ENCODE peak calls at places on chromosomes 4 and X, in ten cellular contexts. I is astrocyte; B is nephron progenitor cell; D is cardiac muscle cell; C is NCI-H1105; P is Right ventricle myocardium superior; X is NCI-H1417; J is activated CD8-positive, alpha-beta memory T cell treated with anti-CD3 and anti-CD28 coated beads, Interleukin-2, amount 50 U/mL, for 48 hours; N is naive B cell; L is activated T-cell treated with anti-CD3 and anti-CD28 coated beads for 24 hours. Z is an unnamed sample.

GRCh38 chrX:7996414-7996813 is 69.2 kb upstream of the PNPLA4 start:
- DNase-seq in B (peak), P (no peak), J (no peak), C (peak), D (peak), X (peak), I (peak), L (no peak), N (peak), Z (peak)

GRCh38 chr4:100462206-100462605 is 55.6 kb downstream of the EMCN start:
- DNase-seq in D (no peak), C (no peak), N (no peak), X (no peak), B (no peak), P (no peak), I (peak), J (no peak), L (no peak), Z (no peak)

GRCh38 chrX:12901486-12901885 is 4.9 kb upstream of the TLR8 start:
- DNase-seq in C (peak), D (peak), B (peak), L (peak), N (peak), X (peak), I (no peak), J (peak), P (peak), Z (peak)

GRCh38 chr4:172007889-172008288 is 194.7 kb downstream of the GALNTL6 start:
- DNase-seq in D (no peak), C (peak), X (no peak), B (no peak), L (no peak), N (no peak), P (no peak), J (no peak), I (no peak), Z (no peak)

GRCh38 chrX:132612990-132613564 is 124.2 kb upstream of the MBNL3 start:
- DNase-seq in L (peak), B (peak), P (peak), J (peak), I (no peak), X (peak), D (peak), N (peak), C (peak), Z (peak)

GRCh38 chrX:107736781-107737531 is 38.6 kb downstream of the TSC22D3 start:
- DNase-seq in X (peak), J (no peak), D (peak), I (no peak), L (no peak), B (no peak), P (no peak), N (no peak), C (no peak), Z (no peak)

GRCh38 chr4:151811403-151811802 is 50.6 kb upstream of the GATB start:
- DNase-seq in P (no peak), N (no peak), L (no peak), J (no peak), X (no peak), C (no peak), D (no peak), I (no peak), B (no peak), Z (no peak)

GRCh38 chrX:1618689-1619088 is 3.8 kb downstream of the ASMT start:
- DNase-seq in N (no peak), D (no peak), X (no peak), J (no peak), I (no peak), L (no peak), C (no peak), P (no peak), B (no peak), Z (no peak)

GRCh38 chr4:17535242-17535641 is 20.3 kb downstream of the CLRN2 start:
- DNase-seq in N (no peak), P (no peak), B (no peak), X (no peak), D (no peak), L (no peak), I (no peak), J (no peak), C (no peak), Z (no peak)

GRCh38 chr4:173243321-173243720 is 74.7 kb downstream of the GALNT7 start:
- DNase-seq in P (no peak), L (no peak), I (peak), C (no peak), J (no peak), N (no peak), D (no peak), X (no peak), B (no peak), Z (peak)

GRCh38 chr4:3709846-3710441 is 56.2 kb upstream of the ADRA2C start:
- DNase-seq in D (no peak), L (no peak), I (no peak), C (no peak), X (no peak), N (no peak), J (no peak), P (no peak), B (no peak), Z (no peak)

GRCh38 chr4:147823135-147823534 is 91.2 kb downstream of the ARHGAP10 start:
- DNase-seq in J (no peak), X (no peak), D (no peak), I (no peak), N (no peak), P (no peak), B (no peak), L (no peak), C (no peak), Z (no peak)

GRCh38 chr4:7324651-7325121 is 110.0 kb downstream of the PSAPL1 start:
- DNase-seq in I (no peak), C (peak), D (no peak), N (no peak), X (peak), B (no peak), P (peak), J (no peak), L (no peak), Z (no peak)

GRCh38 chr4:127364397-127364796 is 268.4 kb upstream of the INTU start:
- DNase-seq in L (no peak), X (no peak), B (no peak), J (no peak), I (no peak), D (no peak), N (no peak), C (no peak), P (no peak), Z (no peak)

GRCh38 chrX:37701588-37701987 is 16.0 kb downstream of the XK start:
- DNase-seq in N (no peak), B (peak), I (no peak), J (no peak), L (no peak), C (no peak), X (no peak), P (no peak), D (peak), Z (no peak)

GRCh38 chrX:71823391-71824057 is 60.4 kb downstream of the CXorf49B start:
- DNase-seq in X (no peak), B (no peak), L (no peak), P (no peak), J (no peak), C (no peak), I (no peak), D (no peak), N (no peak), Z (no peak)

GRCh38 chr4:125891597-125892258 is 577.0 kb downstream of the FAT4 start:
- DNase-seq in J (no peak), I (peak), C (no peak), L (no peak), D (no peak), P (no peak), B (no peak), N (no peak), X (no peak), Z (peak)

GRCh38 chr4:122898370-122899150 is 23.8 kb downstream of the NUDT6 start:
- DNase-seq in D (no peak), X (no peak), L (no peak), P (no peak), I (peak), N (no peak), B (no peak), J (no peak), C (no peak), Z (peak)

GRCh38 chr4:184732126-184732525 is 1.8 kb downstream of the CENPU start:
- DNase-seq in J (no peak), L (no peak), X (peak), B (no peak), N (no peak), I (peak), P (no peak), C (peak), D (no peak), Z (no peak)

GRCh38 chr4:15665738-15666365 is 10.7 kb upstream of the FBXL5 start:
- DNase-seq in X (no peak), N (no peak), I (peak), L (no peak), J (no peak), B (no peak), P (no peak), C (no peak), D (no peak), Z (no peak)

GRCh38 chr4:27763830-27764525 is 903.3 kb downstream of the STIM2 start:
- DNase-seq in J (no peak), B (no peak), N (no peak), P (no peak), L (no peak), C (no peak), D (no peak), I (no peak), X (no peak), Z (no peak)

GRCh38 chr4:13331827-13332226 is 152.3 kb downstream of the RAB28 start:
- DNase-seq in X (no peak), L (no peak), C (no peak), N (no peak), P (no peak), B (no peak), I (no peak), J (no peak), D (no peak), Z (no peak)

GRCh38 chrX:84487365-84488353 is 14.6 kb downstream of the HDX start:
- DNase-seq in L (no peak), I (no peak), D (no peak), N (no peak), J (no peak), B (no peak), C (no peak), P (no peak), X (no peak), Z (no peak)

GRCh38 chrX:23764585-23764984 is 18.4 kb upstream of the SAT1 start:
- DNase-seq in L (no peak), X (peak), J (no peak), P (no peak), N (no peak), B (no peak), D (no peak), C (peak), I (no peak), Z (no peak)

GRCh38 chr4:15778191-15778741 is at the start of gene CD38:
- DNase-seq in N (peak), J (peak), P (peak), X (peak), L (peak), B (peak), C (no peak), I (no peak), D (peak), Z (peak)

GRCh38 chr4:41709844-41710481 is 38.6 kb downstream of the PHOX2B start:
- DNase-seq in C (peak), X (peak), J (no peak), D (no peak), N (no peak), P (no peak), B (no peak), L (no peak), I (peak), Z (peak)

GRCh38 chr4:140069068-140069467 is 84.9 kb downstream of the MAML3 start:
- DNase-seq in J (no peak), C (no peak), P (peak), D (no peak), I (no peak), N (no peak), L (no peak), B (no peak), X (no peak), Z (no peak)

GRCh38 chrX:71621644-71622346 is 3.5 kb upstream of the CXCR3 start:
- DNase-seq in X (no peak), L (no peak), D (no peak), B (no peak), C (no peak), P (no peak), I (no peak), N (no peak), J (no peak), Z (no peak)

GRCh38 chrX:124242160-124242559 is 90.3 kb upstream of the TEX13D start:
- DNase-seq in X (no peak), L (no peak), J (no peak), C (no peak), D (no peak), B (no peak), I (no peak), N (no peak), P (no peak), Z (no peak)

GRCh38 chr4:176385601-176386000 is 65.8 kb downstream of the SPCS3 start:
- DNase-seq in L (no peak), X (no peak), D (no peak), J (no peak), I (no peak), C (no peak), P (no peak), B (no peak), N (no peak), Z (no peak)